ENCODE peak calls at places on chromosomes 6 and 20, in five cellular contexts. O is mesenchymal stem cell; D is activated CD4-positive, alpha-beta T cell treated with anti-CD3 and anti-CD28 coated beads, Interleukin-2, amount 50 U/mL, for 1 hour; E is heart right ventricle; K is ovary. N is an unnamed sample.

GRCh38 chr6:137497722-137498463 is 3.7 kb upstream of the OLIG3 start:
- DNase-seq in O (no peak), D (no peak), E (no peak), K (no peak), N (no peak)

GRCh38 chr6:110476046-110476849 is at the start of gene SLC22A16:
- DNase-seq in O (no peak), D (no peak), E (peak), K (no peak), N (no peak)

GRCh38 chr6:123687864-123688263 is 51.1 kb upstream of the TRDN start:
- DNase-seq in O (no peak), D (no peak), E (no peak), K (no peak), N (no peak)

GRCh38 chr6:114312931-114313330 is 29.9 kb downstream of the HS3ST5 start:
- DNase-seq in O (no peak), D (no peak), E (no peak), K (no peak), N (no peak)

GRCh38 chr6:16539086-16539931 is 222.0 kb downstream of the ATXN1 start:
- DNase-seq in O (no peak), D (no peak), E (no peak), K (no peak), N (no peak)

GRCh38 chr6:106739387-106739786 is 110.0 kb downstream of the QRSL1 start:
- DNase-seq in O (no peak), D (no peak), E (peak), K (no peak), N (peak)

GRCh38 chr6:111552999-111553398 is 52.7 kb downstream of the TRAF3IP2 start:
- DNase-seq in O (no peak), D (no peak), E (no peak), K (no peak), N (no peak)

GRCh38 chr6:3869284-3869631 is 20.1 kb downstream of the FAM50B start:
- DNase-seq in O (no peak), D (no peak), E (no peak), K (no peak), N (no peak)

GRCh38 chr6:119479860-119480655 is 130.5 kb upstream of the MAN1A1 start:
- DNase-seq in O (peak), D (no peak), E (no peak), K (no peak), N (no peak)

GRCh38 chr6:148947621-148948444 is 201.0 kb downstream of the UST start:
- DNase-seq in O (peak), D (peak), E (peak), K (peak), N (peak)

GRCh38 chr20:7790189-7790588 is 150.1 kb downstream of the HAO1 start:
- DNase-seq in O (no peak), D (no peak), E (no peak), K (no peak), N (no peak)

GRCh38 chr20:38764563-38765355 is 16.5 kb downstream of the ACTR5 start:
- DNase-seq in O (peak), D (no peak), E (no peak), K (no peak), N (no peak)

GRCh38 chr6:138182939-138183791 is 21.4 kb downstream of the ARFGEF3 start:
- DNase-seq in O (no peak), D (no peak), E (no peak), K (no peak), N (peak)

GRCh38 chr20:60060593-60060992 is 102.4 kb downstream of the CDH26 start:
- DNase-seq in O (no peak), D (no peak), E (no peak), K (no peak), N (no peak)

GRCh38 chr6:167153523-167153959 is 4.2 kb downstream of the GPR31 start:
- DNase-seq in O (no peak), D (no peak), E (no peak), K (no peak), N (no peak)

GRCh38 chr6:36639171-36639808 is 39.2 kb upstream of the CDKN1A start:
- DNase-seq in O (no peak), D (no peak), E (no peak), K (no peak), N (no peak)

GRCh38 chr6:55399331-55399730 is 72.1 kb downstream of the GFRAL start:
- DNase-seq in O (peak), D (no peak), E (no peak), K (no peak), N (no peak)